ENCODE peak calls at places on chromosomes 5 and 9, in seven cellular contexts. D is osteocyte, O is RWPE1, A is tibial artery, T is pancreas, Z is brain microvascular endothelial cell, S is right lobe of liver. J is an unnamed sample.
A peak's percentile ranks its signal among the peaks of the same experiment; 100 is the strongest.

GRCh38 chr5:66223637-66224036 is 79.5 kb downstream of the SREK1 start:
- DNase-seq in D (no peak), O (no peak), A (no peak), T (no peak), Z (no peak), S (no peak), J (peak; percentile 33)

GRCh38 chr9:130932220-130933069 is 6.6 kb downstream of the FIBCD1 start:
- DNase-seq in D (no peak), O (no peak), A (no peak), T (no peak), Z (no peak), S (no peak), J (no peak)

GRCh38 chr5:102511666-102512065 is 12.9 kb upstream of the SLCO6A1 start:
- DNase-seq in D (no peak), O (no peak), A (no peak), T (no peak), Z (peak; percentile 6), S (no peak), J (peak; percentile 47)

GRCh38 chr5:76604838-76605237 is 18.4 kb downstream of the F2RL2 start:
- DNase-seq in D (no peak), O (no peak), A (no peak), T (no peak), Z (no peak), S (no peak), J (no peak)

GRCh38 chr5:150630459-150631325 is 9.8 kb upstream of the SYNPO start:
- DNase-seq in D (no peak), O (no peak), A (no peak), T (no peak), Z (no peak), S (peak; percentile 76), J (no peak)

GRCh38 chr5:67208403-67208802 is 11.8 kb upstream of the CD180 start:
- DNase-seq in D (no peak), O (no peak), A (no peak), T (no peak), Z (no peak), S (no peak), J (no peak)

GRCh38 chr5:72314571-72315172 is 5.4 kb downstream of the MRPS27 start:
- DNase-seq in D (no peak), O (peak; percentile 43), A (no peak), T (peak; percentile 32), Z (peak; percentile 81), S (no peak), J (no peak)

GRCh38 chr5:132427285-132428146 is 58.0 kb downstream of the SLC22A5 start:
- DNase-seq in D (peak; percentile 75), O (no peak), A (peak; percentile 36), T (peak; percentile 54), Z (no peak), S (peak; percentile 65), J (no peak)

GRCh38 chr5:141399555-141400258 is 2.0 kb downstream of the PCDHGB5 start:
- DNase-seq in D (no peak), O (no peak), A (no peak), T (no peak), Z (no peak), S (no peak), J (no peak)

GRCh38 chr5:158414780-158415179 is 555.8 kb upstream of the CLINT1 start:
- DNase-seq in D (no peak), O (peak; percentile 56), A (no peak), T (no peak), Z (peak; percentile 73), S (no peak), J (peak; percentile 28)

GRCh38 chr5:37847978-37848425 is 8.2 kb upstream of the GDNF start:
- DNase-seq in D (no peak), O (peak; percentile 66), A (no peak), T (no peak), Z (peak; percentile 34), S (no peak), J (no peak)

GRCh38 chr5:157189223-157189622 is 8.6 kb downstream of the ITK start:
- DNase-seq in D (no peak), O (no peak), A (no peak), T (no peak), Z (no peak), S (no peak), J (no peak)

GRCh38 chr9:131707677-131708612 is 31.9 kb downstream of the RAPGEF1 start:
- DNase-seq in D (no peak), O (peak; percentile 80), A (peak; percentile 44), T (peak; percentile 86), Z (peak; percentile 22), S (peak; percentile 92), J (peak; percentile 52)

GRCh38 chr5:151093476-151093889 is 12.6 kb upstream of the TNIP1 start:
- DNase-seq in D (no peak), O (peak; percentile 94), A (peak; percentile 78), T (no peak), Z (peak; percentile 90), S (no peak), J (no peak)

GRCh38 chr9:103186959-103187358 is 191.8 kb downstream of the CYLC2 start:
- DNase-seq in D (no peak), O (no peak), A (no peak), T (no peak), Z (no peak), S (no peak), J (no peak)

GRCh38 chr5:167987490-167988270 is 303.8 kb upstream of the WWC1 start:
- DNase-seq in D (no peak), O (no peak), A (no peak), T (no peak), Z (no peak), S (no peak), J (no peak)

GRCh38 chr5:18745988-18746615 is 1111.8 kb downstream of the TAF11L14 start:
- DNase-seq in D (no peak), O (no peak), A (no peak), T (no peak), Z (no peak), S (no peak), J (no peak)

GRCh38 chr5:177194278-177194677 is 60.7 kb downstream of the NSD1 start:
- DNase-seq in D (peak; percentile 57), O (peak; percentile 86), A (peak; percentile 38), T (no peak), Z (peak; percentile 84), S (no peak), J (no peak)

GRCh38 chr9:33106372-33106771 is 29.9 kb upstream of the SMU1 start:
- DNase-seq in D (no peak), O (no peak), A (no peak), T (no peak), Z (no peak), S (no peak), J (no peak)

GRCh38 chr5:43780586-43780985 is 177.6 kb downstream of the NNT start:
- DNase-seq in D (no peak), O (no peak), A (no peak), T (no peak), Z (peak; percentile 18), S (no peak), J (no peak)

GRCh38 chr5:15500326-15500958 is 462 bp downstream of the FBXL7 start:
- DNase-seq in D (peak; percentile 85), O (no peak), A (peak; percentile 54), T (peak; percentile 21), Z (peak; percentile 24), S (no peak), J (peak; percentile 41)

GRCh38 chr9:37862530-37862929 is 41.4 kb downstream of the SLC25A51 start:
- DNase-seq in D (no peak), O (no peak), A (no peak), T (no peak), Z (no peak), S (no peak), J (no peak)

GRCh38 chr9:37856551-37856950 is 47.4 kb downstream of the SLC25A51 start:
- DNase-seq in D (no peak), O (no peak), A (no peak), T (no peak), Z (no peak), S (no peak), J (no peak)

DNA sequence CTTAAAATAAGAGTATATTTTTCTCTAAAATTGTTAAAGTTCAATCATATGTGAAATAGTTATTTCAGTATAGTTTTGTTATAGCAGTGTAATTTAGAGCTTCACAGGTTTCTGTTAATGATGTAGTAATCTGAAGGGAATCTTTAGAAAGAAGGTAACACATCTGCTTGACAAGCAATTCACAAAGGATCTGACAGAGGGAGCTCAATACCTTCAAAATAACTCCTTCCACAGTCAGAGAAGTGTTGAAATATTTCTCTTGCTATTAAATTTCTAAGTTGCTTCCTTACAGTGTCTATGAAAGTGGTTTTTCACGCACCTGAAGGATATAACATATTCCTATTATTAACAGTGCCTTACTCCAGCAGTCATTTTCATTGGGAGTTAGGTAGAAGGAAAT is 44.9 kb downstream of the SLC25A51 start:
- DNase-seq in D (no peak), O (peak; percentile 18), A (no peak), T (no peak), Z (no peak), S (no peak), J (no peak)
- TF ChIP-seq CTCF in D (peak; percentile 35), O (peak; percentile 9), A (no peak), T (no peak), Z (no peak), S (no peak), J (no peak)

DNA sequence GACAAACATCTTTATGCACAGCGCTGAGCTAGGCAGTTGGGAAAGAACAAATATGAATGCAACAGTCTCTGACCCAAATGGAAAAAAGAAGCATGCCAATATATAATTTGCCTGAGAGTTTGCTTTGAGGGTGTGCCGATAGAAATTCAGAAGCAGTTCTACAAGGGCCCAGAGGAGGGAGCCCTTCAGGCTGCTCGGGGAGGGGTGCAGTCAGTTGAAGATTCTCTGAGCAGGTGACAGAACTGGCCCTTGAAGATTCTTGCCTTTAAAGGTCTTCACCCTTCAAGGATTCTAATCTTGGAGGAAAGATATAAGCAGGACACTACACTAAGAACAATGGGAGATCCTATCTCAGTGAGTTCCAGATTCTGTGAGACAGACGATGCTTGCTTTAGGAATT is 3.7 kb upstream of the PAPPA start:
- DNase-seq in D (no peak), O (no peak), A (no peak), T (peak; percentile 33), Z (no peak), S (no peak), J (no peak)
- TF ChIP-seq CTCF in D (peak; percentile 63), O (peak; percentile 34), A (peak; percentile 36), T (peak; percentile 50), Z (peak; percentile 82), S (peak; percentile 58), J (peak; percentile 42)

GRCh38 chr9:89732295-89732951 is 127.6 kb downstream of the GADD45G start:
- DNase-seq in D (no peak), O (peak; percentile 57), A (no peak), T (no peak), Z (no peak), S (no peak), J (no peak)
- TF ChIP-seq CTCF in D (no peak), O (no peak), A (no peak), T (no peak), Z (no peak), S (no peak), J (no peak)

DNA sequence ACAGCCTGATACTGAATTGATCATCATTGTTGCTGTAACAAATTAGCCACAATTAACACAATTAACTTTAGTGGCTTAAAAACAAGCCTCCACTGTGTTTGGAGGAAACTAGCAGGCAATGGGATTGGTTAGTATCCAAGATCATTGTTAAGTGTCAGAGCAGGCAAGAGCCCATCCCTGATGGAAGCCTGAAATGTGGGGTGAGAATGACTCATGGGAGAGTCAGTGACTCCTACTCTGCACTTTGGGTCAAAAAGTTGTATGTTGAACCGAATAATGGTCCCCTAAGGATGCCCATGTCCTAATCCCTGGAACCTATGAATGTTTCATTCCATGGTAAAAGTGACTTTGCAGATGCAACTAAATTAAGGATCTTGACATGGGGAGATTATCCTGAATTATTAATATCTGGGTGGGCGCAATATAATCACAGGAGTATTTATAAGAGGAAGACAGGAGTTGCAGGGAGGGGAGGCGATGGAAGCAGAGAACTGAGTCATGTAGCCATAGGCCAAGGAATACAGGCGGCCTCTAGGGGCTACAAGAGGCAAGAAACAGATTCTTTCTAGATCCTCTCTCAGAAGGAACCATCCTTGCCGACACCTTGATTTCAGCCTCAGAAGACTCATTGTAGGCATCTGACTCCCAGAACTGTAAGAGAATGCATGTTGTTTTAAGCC is 28.8 kb downstream of the ALG2 start:
- DNase-seq in D (no peak), O (no peak), A (no peak), T (no peak), Z (no peak), S (no peak), J (no peak)
- TF ChIP-seq CTCF in D (peak; percentile 19), O (no peak), A (no peak), T (no peak), Z (peak; percentile 60), S (no peak), J (no peak)